ENCODE peak calls at places on chromosomes 5 and 9, in eight cellular contexts. N is Daoy; E is AG20443; K is germinal center; R is progenitor cell of endocrine pancreas; I is cardiac septum; A is stimulated activated naive CD4-positive, alpha-beta T cell; O is stimulated activated naive CD8-positive, alpha-beta T cell treated with anti-CD3 and anti-CD28 coated beads, Interleukin-15, Interleukin-2, amounts not matched to agents 100 U/mL and 50 U/mL, for 24 hours. Y is an unnamed sample.
A peak's percentile ranks its signal among the peaks of the same experiment; 100 is the strongest.

GRCh38 chr9:90251311-90251710 is 391.3 kb downstream of the DIRAS2 start:
- DNase-seq in R (no peak), O (no peak), A (no peak), I (no peak), K (no peak), N (no peak), E (no peak), Y (no peak)

GRCh38 chr5:60960591-60960990 is 15.6 kb downstream of the NDUFAF2 start:
- DNase-seq in R (no peak), K (peak; percentile 15), N (peak; percentile 19), A (peak; percentile 7), I (no peak), E (peak; percentile 20), O (no peak), Y (no peak)

GRCh38 chr9:114522847-114523246 is 17.6 kb upstream of the WHRN start:
- DNase-seq in N (no peak), O (no peak), K (no peak), I (no peak), A (no peak), R (no peak), E (no peak), Y (no peak)

GRCh38 chr5:133053463-133053862 is 1.6 kb downstream of the HSPA4 start:
- DNase-seq in N (no peak), R (no peak), O (no peak), E (no peak), K (no peak), I (no peak), A (no peak), Y (no peak)

GRCh38 chr9:95086564-95086955 is 230.9 kb downstream of the FANCC start:
- DNase-seq in O (no peak), E (no peak), K (no peak), R (no peak), N (no peak), A (no peak), I (no peak), Y (no peak)

GRCh38 chr9:79671558-79671957 is 99.8 kb downstream of the TLE4 start:
- DNase-seq in O (no peak), I (no peak), A (no peak), N (no peak), K (no peak), E (no peak), R (no peak), Y (no peak)

GRCh38 chr5:135977375-135977928 is 22.7 kb upstream of the LECT2 start:
- DNase-seq in A (no peak), R (peak; percentile 67), N (peak; percentile 82), E (no peak), O (peak; percentile 63), K (peak; percentile 49), I (no peak), Y (peak; percentile 77)

GRCh38 chr9:116156621-116157314 is 3.2 kb downstream of the PAPPA start:
- DNase-seq in N (peak; percentile 85), I (peak; percentile 88), E (peak; percentile 79), K (no peak), O (no peak), R (no peak), A (no peak), Y (peak; percentile 70)

GRCh38 chr9:105757496-105758251 is 63.3 kb downstream of the TMEM38B start:
- DNase-seq in I (no peak), A (no peak), N (no peak), O (no peak), R (no peak), E (no peak), K (no peak), Y (no peak)

GRCh38 chr9:81416476-81417298 is 272.7 kb downstream of the TLE1 start:
- DNase-seq in O (no peak), R (no peak), I (no peak), E (peak; percentile 9), K (no peak), N (no peak), A (no peak), Y (no peak)

GRCh38 chr9:69346596-69347390 is 21.8 kb downstream of the ENTREP1 start:
- DNase-seq in E (no peak), A (no peak), O (no peak), N (peak; percentile 39), K (no peak), R (no peak), I (no peak), Y (peak; percentile 66)

GRCh38 chr5:1134478-1134877 is 22.6 kb upstream of the SLC12A7 start:
- DNase-seq in R (no peak), I (no peak), N (no peak), E (no peak), K (peak; percentile 80), A (no peak), O (no peak), Y (no peak)

GRCh38 chr5:93336330-93337110 is 244.5 kb downstream of the NR2F1-AS1 start:
- DNase-seq in I (no peak), R (no peak), E (no peak), K (no peak), N (no peak), O (no peak), A (no peak), Y (no peak)

GRCh38 chr9:130298663-130299279 is 33.2 kb downstream of the HMCN2 start:
- DNase-seq in K (no peak), E (no peak), R (peak; percentile 42), A (no peak), O (no peak), N (peak; percentile 39), I (no peak), Y (no peak)

GRCh38 chr9:109733690-109734089 is 46.3 kb upstream of the PALM2AKAP2 start:
- DNase-seq in A (no peak), K (no peak), E (peak; percentile 71), O (no peak), R (no peak), N (no peak), I (no peak), Y (no peak)

GRCh38 chr5:160470437-160471341 is 49.0 kb downstream of the PTTG1 start:
- DNase-seq in R (no peak), A (no peak), I (no peak), E (no peak), K (no peak), O (no peak), N (peak; percentile 48), Y (no peak)

GRCh38 chr9:135336722-135337490 is 142.7 kb upstream of the PPP1R26 start:
- DNase-seq in K (no peak), N (peak; percentile 2), I (no peak), R (no peak), O (no peak), A (no peak), E (no peak), Y (no peak)

GRCh38 chr5:10289353-10289752 is 18.3 kb downstream of the CMBL start:
- DNase-seq in O (no peak), I (no peak), E (peak; percentile 78), N (no peak), A (no peak), K (no peak), R (no peak), Y (peak; percentile 57)